ENCODE peak calls at places on chromosomes 4 and X, in six cellular contexts. Z is activated CD4-positive, alpha-beta T cell treated with anti-CD3 and anti-CD28 coated beads, Interleukin-2, amount 10 ng/mL, durations not matched to agents 24 days and 14 days; W is DMS79; O is Ammon's horn; R is AG09319; C is AG09309. G is an unnamed sample.

GRCh38 chrX:77785400-77785745 is 643 bp downstream of the ATRX start:
- DNase-seq in Z (no peak), W (no peak), O (peak; percentile 3), R (no peak), C (no peak), G (no peak)

GRCh38 chr4:1277667-1278335 is 11.9 kb upstream of the MAEA start:
- DNase-seq in Z (peak; percentile 58), W (no peak), O (no peak), R (no peak), C (no peak), G (no peak)

GRCh38 chrX:20267924-20268701 is 1.4 kb upstream of the RPS6KA3 start:
- DNase-seq in Z (peak; percentile 61), W (no peak), O (peak; percentile 33), R (no peak), C (no peak), G (no peak)

GRCh38 chr4:176583278-176583677 is 209.4 kb downstream of the VEGFC start:
- DNase-seq in Z (no peak), W (no peak), O (no peak), R (no peak), C (no peak), G (no peak)

GRCh38 chr4:164935363-164935762 is 42.1 kb downstream of the TRIM61 start:
- DNase-seq in Z (no peak), W (no peak), O (no peak), R (no peak), C (no peak), G (no peak)

GRCh38 chr4:77007358-77008230 is 58.0 kb downstream of the SEPTIN11 start:
- DNase-seq in Z (peak; percentile 73), W (no peak), O (no peak), R (no peak), C (no peak), G (no peak)

GRCh38 chr4:2560167-2560566 is 23.7 kb downstream of the FAM193A start:
- DNase-seq in Z (no peak), W (no peak), O (no peak), R (no peak), C (no peak), G (no peak)

GRCh38 chrX:53768451-53769246 is 82.1 kb upstream of the HUWE1 start:
- DNase-seq in Z (no peak), W (no peak), O (no peak), R (no peak), C (no peak), G (no peak)

GRCh38 chr4:2072971-2073807 is 14.1 kb downstream of the NAT8L start:
- DNase-seq in Z (no peak), W (no peak), O (no peak), R (no peak), C (no peak), G (no peak)

GRCh38 chr4:73871911-73872310 is 2.7 kb downstream of the CXCL1 start:
- DNase-seq in Z (no peak), W (no peak), O (no peak), R (no peak), C (no peak), G (no peak)

GRCh38 chr4:54005475-54005874 is 58.9 kb downstream of the CHIC2 start:
- DNase-seq in Z (peak; percentile 34), W (no peak), O (no peak), R (peak; percentile 3), C (no peak), G (no peak)

GRCh38 chr4:41747230-41748055 is 1.1 kb downstream of the PHOX2B start:
- DNase-seq in Z (no peak), W (no peak), O (no peak), R (no peak), C (no peak), G (no peak)

GRCh38 chr4:182555997-182556418 is 312.8 kb downstream of the TENM3 start:
- DNase-seq in Z (peak; percentile 28), W (peak; percentile 80), O (peak; percentile 47), R (peak; percentile 54), C (peak; percentile 77), G (peak; percentile 39)

G was measured in NCI-H187 treated with DMSO at 0.1 percent for 48 hours.